ENCODE peak calls at places on chromosomes 7 and 10, in seven cellular contexts. I, L, M, Z, B, G and E are unnamed samples.

GRCh38 chr7:21972397-21972784 is 26.7 kb upstream of the CDCA7L start:
- DNase-seq in G (no peak), I (no peak), Z (no peak), B (no peak), L (no peak), M (no peak), E (no peak)

GRCh38 chr10:47198221-47198620 is 101.8 kb upstream of the GDF10 start:
- DNase-seq in Z (no peak), I (no peak), L (no peak), B (no peak), M (no peak), G (no peak), E (no peak)

GRCh38 chr7:111827863-111828504 is 265.7 kb upstream of the IMMP2L start:
- DNase-seq in I (no peak), B (no peak), G (no peak), Z (no peak), M (no peak), L (no peak), E (no peak)

GRCh38 chr7:47873767-47874166 is 74.5 kb downstream of the PKD1L1 start:
- DNase-seq in B (no peak), G (no peak), Z (no peak), M (no peak), I (no peak), L (no peak), E (no peak)

GRCh38 chr10:10542368-10542961 is 475.2 kb upstream of the CELF2 start:
- DNase-seq in M (no peak), Z (no peak), B (no peak), L (no peak), G (no peak), I (no peak), E (no peak)

GRCh38 chr10:43120948-43121290 is 17.3 kb upstream of the CSGALNACT2 start:
- DNase-seq in M (no peak), Z (no peak), G (no peak), B (peak; percentile 56), L (peak; percentile 78), I (no peak), E (peak; percentile 73)

GRCh38 chr10:3935933-3936359 is 150.9 kb upstream of the KLF6 start:
- DNase-seq in I (no peak), M (no peak), Z (no peak), B (no peak), G (no peak), L (no peak), E (no peak)

GRCh38 chr10:48605786-48606529 is 1.1 kb upstream of the ARHGAP22 start:
- DNase-seq in M (no peak), L (no peak), Z (no peak), I (no peak), B (no peak), G (no peak), E (no peak)

GRCh38 chr10:63157845-63158624 is 24.9 kb downstream of the NRBF2 start:
- DNase-seq in L (no peak), B (peak; percentile 49), Z (peak; percentile 84), G (peak; percentile 72), I (no peak), M (peak; percentile 54), E (no peak)

GRCh38 chr7:105353752-105354328 is 34.9 kb downstream of the SRPK2 start:
- DNase-seq in B (no peak), G (peak; percentile 66), Z (no peak), L (no peak), M (no peak), I (no peak), E (no peak)

GRCh38 chr10:74949434-74949833 is 123.0 kb downstream of the KAT6B start:
- DNase-seq in Z (no peak), B (no peak), L (no peak), I (no peak), M (no peak), G (no peak), E (no peak)

GRCh38 chr7:92926697-92927044 is 90.3 kb upstream of the CDK6 start:
- DNase-seq in G (no peak), Z (no peak), L (no peak), B (no peak), M (no peak), I (no peak), E (no peak)

GRCh38 chr7:114708646-114709045 is 213.2 kb upstream of the MDFIC start:
- DNase-seq in I (peak; percentile 46), G (no peak), L (no peak), M (no peak), B (no peak), Z (no peak), E (no peak)

GRCh38 chr7:114700267-114700666 is 221.6 kb upstream of the MDFIC start:
- DNase-seq in Z (no peak), I (no peak), B (no peak), G (no peak), M (no peak), L (no peak), E (no peak)

GRCh38 chr7:114703677-114704076 is 218.2 kb upstream of the MDFIC start:
- DNase-seq in L (no peak), M (no peak), G (no peak), Z (no peak), I (no peak), B (no peak), E (no peak)
- TF ChIP-seq TAF1 in L (no peak), M (no peak), G (no peak), Z (no peak), I (no peak), B (no peak), E (no peak)

DNA sequence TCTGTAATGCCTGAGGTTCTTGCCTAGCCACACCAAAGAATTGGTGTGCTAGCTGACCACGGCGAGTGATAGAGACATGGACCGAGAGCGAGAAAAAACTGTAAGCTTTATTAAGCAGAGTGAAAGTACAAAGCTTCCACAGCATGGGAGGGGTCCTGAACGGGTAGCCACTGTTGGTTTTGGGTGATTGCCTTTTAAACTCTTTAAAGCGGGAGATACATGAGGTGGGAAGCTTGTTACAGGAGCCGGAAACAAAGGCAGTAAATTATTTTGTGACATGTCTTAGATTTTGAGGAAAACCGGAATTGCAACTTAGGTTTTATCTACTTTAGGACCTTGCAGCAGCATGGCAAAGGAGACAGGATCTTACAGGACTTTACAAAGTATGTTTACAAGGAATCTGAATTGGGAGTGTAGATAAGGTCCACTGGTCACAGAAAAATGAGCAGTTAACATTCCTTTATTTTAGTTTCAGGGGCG is 252.6 kb upstream of the MBL2 start:
- DNase-seq in B (no peak), M (no peak), Z (peak; percentile 12), L (no peak), I (no peak), G (no peak), E (no peak)
- TF ChIP-seq POLR2AphosphoS5 in B (no peak), M (no peak), Z (no peak), L (no peak), I (no peak), G (no peak), E (no peak)

GRCh38 chr7:132817844-132818427 is 241.7 kb upstream of the PLXNA4 start:
- DNase-seq in B (no peak), M (no peak), L (no peak), I (no peak), G (no peak), Z (no peak), E (no peak)

GRCh38 chr7:132819648-132820047 is 243.4 kb upstream of the PLXNA4 start:
- DNase-seq in I (no peak), M (no peak), G (no peak), Z (no peak), L (no peak), B (no peak), E (no peak)

GRCh38 chr7:132815130-132815529 is 238.9 kb upstream of the PLXNA4 start:
- DNase-seq in L (no peak), B (no peak), I (no peak), Z (no peak), G (no peak), M (no peak), E (no peak)

GRCh38 chr7:132815696-132816334 is 239.5 kb upstream of the PLXNA4 start:
- DNase-seq in L (no peak), Z (no peak), G (peak; percentile 34), M (no peak), B (no peak), I (no peak), E (no peak)
- TF ChIP-seq TAF1 in L (no peak), Z (no peak), G (no peak), M (no peak), B (no peak), I (no peak), E (no peak)

DNA sequence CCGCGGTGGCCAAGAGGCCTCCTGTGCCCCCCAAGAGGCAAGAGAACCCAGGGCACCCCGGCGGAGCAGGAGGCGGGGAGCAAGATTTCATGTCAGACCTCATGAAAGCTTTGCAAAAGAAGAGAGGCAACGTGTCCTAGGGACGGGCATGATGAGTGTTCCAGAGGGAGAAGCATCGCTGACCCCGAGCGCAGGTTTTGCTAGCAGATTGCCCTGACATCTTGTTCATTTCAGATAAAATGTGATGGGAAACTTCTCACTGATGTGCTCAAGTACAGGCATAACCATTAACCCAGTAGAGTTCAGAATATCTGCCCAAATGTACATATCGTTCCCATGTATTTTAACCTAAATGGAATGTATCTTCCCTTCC is 129.2 kb downstream of the APBB1IP start:
- DNase-seq in M (peak; percentile 51), G (no peak), L (no peak), I (no peak), B (no peak), Z (no peak), E (no peak)
- TF ChIP-seq POLR2AphosphoS5 in M (no peak), G (no peak), L (no peak), I (no peak), B (no peak), Z (no peak), E (no peak)

GRCh38 chr10:133616371-133617130 is 10.0 kb downstream of the FRG2B start:
- DNase-seq in G (no peak), L (no peak), I (no peak), M (no peak), B (no peak), Z (no peak), E (no peak)
- TF ChIP-seq TAF1 in G (no peak), L (no peak), I (no peak), M (no peak), B (no peak), Z (no peak), E (no peak)

GRCh38 chr7:116525298-116525912 is 569 bp downstream of the CAV1 start:
- DNase-seq in L (peak; percentile 44), G (peak; percentile 56), M (peak; percentile 49), I (no peak), B (no peak), Z (no peak), E (peak; percentile 44)

GRCh38 chr7:116524221-116524608 is 621 bp upstream of the CAV1 start:
- DNase-seq in G (no peak), Z (no peak), I (no peak), M (no peak), L (no peak), B (no peak), E (no peak)

GRCh38 chr7:116521046-116521664 is 3.7 kb upstream of the CAV1 start:
- DNase-seq in Z (no peak), B (no peak), I (no peak), G (no peak), L (no peak), M (no peak), E (no peak)

GRCh38 chr7:116524609-116525297 is at the start of gene CAV1:
- DNase-seq in G (peak; percentile 75), L (no peak), I (peak; percentile 76), B (no peak), M (peak; percentile 60), Z (no peak), E (peak; percentile 33)

DNA sequence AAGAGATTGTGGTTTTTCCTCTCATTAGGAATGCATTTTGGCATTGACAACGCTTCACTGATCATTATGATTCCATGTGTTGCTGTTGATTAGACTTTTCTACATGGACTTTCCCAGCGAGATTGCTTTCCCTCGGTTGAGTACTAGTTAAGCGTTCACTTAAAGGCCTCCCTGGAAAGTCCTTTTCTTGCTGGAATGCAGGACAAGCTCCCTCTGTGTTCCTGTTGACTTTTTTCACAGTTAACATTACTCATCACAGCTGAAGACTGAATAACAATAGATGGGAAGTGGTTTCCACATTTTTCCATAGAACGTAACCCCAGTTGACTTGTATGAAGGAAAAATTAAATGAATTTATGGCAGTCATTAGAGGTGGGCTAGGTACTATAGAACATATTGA is 2.6 kb upstream of the CAV1 start:
- DNase-seq in I (no peak), M (no peak), G (no peak), L (no peak), Z (peak; percentile 10), B (no peak), E (no peak)
- TF ChIP-seq POLR2AphosphoS5 in I (no peak), M (peak; percentile 66), G (no peak), L (no peak), Z (no peak), B (no peak), E (no peak)